ENCODE peak calls at places on chromosome 3, in five cellular contexts. One of them, this sample, is unnamed.

GRCh38 chr3:169390310-169390731 is 273.2 kb downstream of the MECOM start:
- DNase-seq in NB4: no peak
- DNase-seq in body of pancreas: no peak
- DNase-seq in psoas muscle: no peak
- DNase-seq in neural progenitor cell: no peak
- DNase-seq in this sample: no peak

GRCh38 chr3:100893590-100893989 is 99.6 kb downstream of the ABI3BP start:
- DNase-seq in NB4: no peak
- DNase-seq in psoas muscle: no peak
- DNase-seq in neural progenitor cell: peak; percentile 62
- DNase-seq in body of pancreas: no peak
- DNase-seq in this sample: no peak

GRCh38 chr3:54691230-54691900 is 236.5 kb downstream of the LRTM1 start:
- DNase-seq in psoas muscle: no peak
- DNase-seq in body of pancreas: no peak
- DNase-seq in neural progenitor cell: no peak
- DNase-seq in NB4: no peak
- DNase-seq in this sample: no peak

GRCh38 chr3:1082024-1082633 is 10.7 kb upstream of the CNTN6 start:
- DNase-seq in body of pancreas: peak; percentile 61
- DNase-seq in neural progenitor cell: peak; percentile 77
- DNase-seq in psoas muscle: no peak
- DNase-seq in NB4: peak; percentile 46
- DNase-seq in this sample: no peak

GRCh38 chr3:80696280-80696679 is 928.5 kb upstream of the ROBO1 start:
- DNase-seq in body of pancreas: peak; percentile 50
- DNase-seq in NB4: no peak
- DNase-seq in psoas muscle: no peak
- DNase-seq in neural progenitor cell: no peak
- DNase-seq in this sample: no peak

GRCh38 chr3:55782806-55783205 is 295.7 kb upstream of the WNT5A start:
- DNase-seq in body of pancreas: no peak
- DNase-seq in psoas muscle: no peak
- DNase-seq in neural progenitor cell: no peak
- DNase-seq in NB4: no peak
- DNase-seq in this sample: no peak

GRCh38 chr3:187750041-187750512 is 4.8 kb upstream of the BCL6 start:
- DNase-seq in body of pancreas: peak; percentile 91
- DNase-seq in NB4: no peak
- DNase-seq in neural progenitor cell: peak; percentile 66
- DNase-seq in psoas muscle: peak; percentile 73
- DNase-seq in this sample: no peak

GRCh38 chr3:194983121-194983520 is 287.8 kb downstream of the XXYLT1 start:
- DNase-seq in neural progenitor cell: no peak
- DNase-seq in body of pancreas: no peak
- DNase-seq in NB4: no peak
- DNase-seq in psoas muscle: no peak
- DNase-seq in this sample: no peak

GRCh38 chr3:173659972-173660371 is 262.4 kb downstream of the NLGN1 start:
- DNase-seq in body of pancreas: no peak
- DNase-seq in psoas muscle: no peak
- DNase-seq in NB4: no peak
- DNase-seq in neural progenitor cell: no peak
- DNase-seq in this sample: no peak

GRCh38 chr3:197811343-197811742 is 20.3 kb downstream of the LRCH3 start:
- DNase-seq in neural progenitor cell: no peak
- DNase-seq in NB4: peak; percentile 37
- DNase-seq in body of pancreas: no peak
- DNase-seq in psoas muscle: no peak
- DNase-seq in this sample: peak; percentile 44

GRCh38 chr3:146470424-146470990 is 1.1 kb upstream of the PLSCR2 start:
- DNase-seq in body of pancreas: no peak
- DNase-seq in neural progenitor cell: no peak
- DNase-seq in psoas muscle: no peak
- DNase-seq in NB4: no peak
- DNase-seq in this sample: no peak

GRCh38 chr3:146469206-146470017 is at the start of gene PLSCR2:
- DNase-seq in body of pancreas: peak; percentile 89
- DNase-seq in neural progenitor cell: peak; percentile 27
- DNase-seq in psoas muscle: peak; percentile 76
- DNase-seq in NB4: no peak
- DNase-seq in this sample: peak; percentile 8

GRCh38 chr3:146466596-146466995 is 2.8 kb downstream of the PLSCR2 start:
- DNase-seq in neural progenitor cell: no peak
- DNase-seq in body of pancreas: no peak
- DNase-seq in psoas muscle: no peak
- DNase-seq in NB4: no peak
- DNase-seq in this sample: no peak

GRCh38 chr3:146465713-146466465 is 3.5 kb downstream of the PLSCR2 start:
- DNase-seq in NB4: no peak
- DNase-seq in neural progenitor cell: no peak
- DNase-seq in body of pancreas: no peak
- DNase-seq in psoas muscle: no peak
- DNase-seq in this sample: no peak

DNA sequence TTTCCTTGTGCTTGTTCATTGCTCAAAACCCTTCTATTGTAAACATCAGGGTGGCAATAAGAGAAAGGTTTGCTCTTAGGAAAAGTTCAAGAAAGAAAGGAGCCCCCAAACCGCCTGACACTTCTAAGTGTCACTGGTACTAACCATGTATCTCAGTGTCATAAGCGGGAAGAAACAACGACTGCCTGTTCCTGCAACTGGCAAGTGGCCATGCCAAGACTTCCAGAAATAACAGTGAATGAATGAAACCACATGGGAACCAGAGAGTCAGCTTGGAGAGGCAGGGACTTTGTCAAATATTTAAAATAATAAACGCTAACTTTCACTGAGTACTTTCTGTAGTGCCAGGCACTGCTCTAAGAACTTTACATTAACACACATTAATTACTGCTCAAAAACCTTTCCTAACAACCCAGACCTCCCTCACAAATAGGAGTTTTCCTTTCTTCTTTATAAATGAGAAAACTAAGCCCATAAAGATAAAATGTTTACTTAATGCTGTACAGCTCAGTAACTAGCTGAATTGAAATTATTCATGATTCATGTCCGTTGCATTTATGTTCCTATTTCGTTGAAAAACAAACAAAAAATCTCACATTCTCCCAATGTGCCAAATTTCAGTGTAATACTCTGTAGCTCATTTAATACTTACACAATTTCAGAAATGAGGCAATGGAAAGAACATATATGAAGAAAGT is 978 bp downstream of the PLSCR2 start:
- DNase-seq in neural progenitor cell: no peak
- DNase-seq in body of pancreas: peak; percentile 31
- DNase-seq in NB4: no peak
- DNase-seq in psoas muscle: no peak
- DNase-seq in this sample: no peak
- H3K4me3 ChIP-seq in neural progenitor cell: no peak overlapping the region
- H3K4me3 ChIP-seq in body of pancreas: no peak overlapping the region
- H3K4me3 ChIP-seq in NB4: no peak overlapping the region
- H3K4me3 ChIP-seq in psoas muscle: no peak overlapping the region
- H3K4me3 ChIP-seq in this sample: peak overlapping the region; percentile 82

GRCh38 chr3:177483182-177483967 is 286.1 kb upstream of the TBL1XR1 start:
- DNase-seq in psoas muscle: no peak
- DNase-seq in NB4: no peak
- DNase-seq in body of pancreas: peak; percentile 21
- DNase-seq in neural progenitor cell: peak; percentile 49
- DNase-seq in this sample: no peak
- TF ChIP-seq CTCF in psoas muscle: peak; percentile 8
- TF ChIP-seq CTCF in NB4: no peak
- TF ChIP-seq CTCF in body of pancreas: peak; percentile 24
- TF ChIP-seq CTCF in neural progenitor cell: peak; percentile 45
- TF ChIP-seq CTCF in this sample: no peak

GRCh38 chr3:9780451-9780797 is 10.7 kb upstream of the CAMK1 start:
- DNase-seq in NB4: no peak
- DNase-seq in body of pancreas: no peak
- DNase-seq in psoas muscle: no peak
- DNase-seq in neural progenitor cell: no peak
- DNase-seq in this sample: no peak
- H3K4me3 ChIP-seq in NB4: peak overlapping the region; percentile 33
- H3K4me3 ChIP-seq in body of pancreas: no peak overlapping the region
- H3K4me3 ChIP-seq in psoas muscle: no peak overlapping the region
- H3K4me3 ChIP-seq in neural progenitor cell: no peak overlapping the region
- H3K4me3 ChIP-seq in this sample: no peak overlapping the region

DNA sequence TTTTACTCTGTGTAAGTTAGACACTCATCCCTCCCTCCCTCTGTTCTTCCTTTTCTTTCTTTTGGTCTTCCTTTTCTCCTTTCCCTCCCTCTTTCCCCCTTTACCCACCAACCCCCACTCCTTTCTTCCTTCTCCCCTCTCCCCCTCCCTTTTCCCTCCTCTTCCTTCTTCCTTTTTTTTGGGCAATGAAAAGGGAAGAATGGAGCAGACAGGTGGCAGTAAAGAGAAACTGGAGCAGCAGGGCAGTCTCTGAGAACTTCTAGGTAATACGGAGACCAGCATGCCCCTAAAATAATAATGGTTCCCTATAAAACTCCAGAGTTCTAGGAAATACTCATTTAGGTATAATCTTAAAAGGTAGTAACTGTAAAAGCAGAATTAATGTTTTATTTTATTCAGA is 11.4 kb upstream of the GPR171 start:
- DNase-seq in NB4: no peak
- DNase-seq in body of pancreas: no peak
- DNase-seq in neural progenitor cell: peak; percentile 12
- DNase-seq in psoas muscle: no peak
- DNase-seq in this sample: no peak
- TF ChIP-seq CTCF in NB4: no peak
- TF ChIP-seq CTCF in body of pancreas: no peak
- TF ChIP-seq CTCF in neural progenitor cell: peak; percentile 33
- TF ChIP-seq CTCF in psoas muscle: no peak
- TF ChIP-seq CTCF in this sample: no peak

GRCh38 chr3:30492581-30493192 is 113.7 kb upstream of the TGFBR2 start:
- DNase-seq in neural progenitor cell: no peak
- DNase-seq in body of pancreas: no peak
- DNase-seq in psoas muscle: no peak
- DNase-seq in NB4: no peak
- DNase-seq in this sample: no peak
- H3K4me3 ChIP-seq in neural progenitor cell: no peak overlapping the region
- H3K4me3 ChIP-seq in body of pancreas: no peak overlapping the region
- H3K4me3 ChIP-seq in psoas muscle: no peak overlapping the region
- H3K4me3 ChIP-seq in NB4: no peak overlapping the region
- H3K4me3 ChIP-seq in this sample: no peak overlapping the region

DNA sequence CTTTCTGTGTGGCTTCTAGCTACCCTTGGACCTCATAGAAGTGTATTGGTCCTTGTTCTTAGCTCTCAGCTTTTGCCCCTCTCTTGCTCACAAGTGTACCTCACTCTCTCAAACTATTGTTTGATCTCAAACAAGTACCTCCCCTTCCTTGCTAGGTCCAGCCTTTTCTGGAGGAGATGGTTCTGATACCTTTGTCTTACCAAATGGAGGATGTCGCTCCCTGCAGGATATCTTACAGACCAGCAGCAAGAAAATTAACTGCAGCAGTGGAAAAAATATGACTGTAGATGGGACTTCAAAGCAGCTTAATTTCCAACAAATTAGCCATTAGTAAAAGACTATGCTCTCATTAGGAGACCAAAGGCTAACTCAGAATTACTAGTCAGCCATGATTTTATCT is 388.1 kb upstream of the ROBO2 start:
- DNase-seq in body of pancreas: no peak
- DNase-seq in neural progenitor cell: peak; percentile 14
- DNase-seq in NB4: peak; percentile 3
- DNase-seq in psoas muscle: no peak
- DNase-seq in this sample: no peak
- TF ChIP-seq CTCF in body of pancreas: no peak
- TF ChIP-seq CTCF in neural progenitor cell: no peak
- TF ChIP-seq CTCF in NB4: no peak
- TF ChIP-seq CTCF in psoas muscle: no peak
- TF ChIP-seq CTCF in this sample: no peak

DNA sequence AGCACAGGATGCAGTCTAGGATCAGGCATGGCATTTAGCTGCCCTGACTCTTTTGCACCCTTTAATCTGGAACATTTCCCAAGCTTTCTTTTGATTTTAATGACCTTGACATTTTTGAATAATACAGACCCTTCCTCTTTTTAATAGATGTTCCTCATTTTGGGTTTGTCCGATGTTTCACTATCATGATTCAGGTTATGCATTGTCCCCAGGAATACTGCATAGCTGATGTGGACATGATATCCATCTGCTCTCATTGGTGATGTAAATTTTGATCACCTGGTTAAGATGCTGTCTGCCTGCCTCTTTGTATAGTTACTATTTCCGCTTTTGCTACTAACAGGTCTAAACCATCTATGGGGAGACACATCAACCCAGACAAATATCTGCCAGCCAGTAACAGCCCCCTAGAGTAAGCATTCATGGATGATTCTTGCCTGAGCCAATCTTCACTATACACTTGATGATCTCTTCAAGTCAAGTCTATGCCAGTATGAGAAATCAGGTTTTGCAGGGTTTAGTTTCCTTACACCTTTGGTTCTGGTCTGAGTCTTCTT is 50.6 kb upstream of the ULK4 start:
- DNase-seq in body of pancreas: no peak
- DNase-seq in psoas muscle: no peak
- DNase-seq in neural progenitor cell: no peak
- DNase-seq in NB4: no peak
- DNase-seq in this sample: no peak
- H3K4me3 ChIP-seq in body of pancreas: no peak overlapping the region
- H3K4me3 ChIP-seq in psoas muscle: peak overlapping the region; percentile 95
- H3K4me3 ChIP-seq in neural progenitor cell: peak overlapping the region; percentile 86
- H3K4me3 ChIP-seq in NB4: peak overlapping the region; percentile 72
- H3K4me3 ChIP-seq in this sample: peak overlapping the region; percentile 94

DNA sequence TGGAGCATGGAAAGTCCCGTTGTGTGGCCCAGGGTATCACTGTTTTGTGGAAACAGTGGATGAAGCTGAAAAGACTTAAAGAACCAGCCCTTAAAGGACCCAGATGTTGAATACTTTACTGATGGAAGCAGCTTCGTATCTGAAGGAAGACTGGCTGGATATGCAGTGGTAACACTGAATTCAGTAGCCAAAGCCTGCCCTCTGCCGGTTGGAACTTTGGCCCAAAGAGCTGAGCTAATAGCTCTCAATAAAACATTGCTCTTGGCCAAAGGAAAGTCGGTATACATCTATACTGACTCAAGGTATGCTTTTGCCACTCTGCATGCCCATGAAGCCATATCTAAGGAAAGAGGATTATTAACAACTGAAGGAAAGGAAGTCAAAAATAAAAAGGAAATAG is 885.4 kb downstream of the PDCD6IP start:
- DNase-seq in neural progenitor cell: peak; percentile 79
- DNase-seq in psoas muscle: peak; percentile 59
- DNase-seq in body of pancreas: peak; percentile 50
- DNase-seq in NB4: peak; percentile 57
- DNase-seq in this sample: no peak
- TF ChIP-seq CTCF in neural progenitor cell: peak; percentile 77
- TF ChIP-seq CTCF in psoas muscle: peak; percentile 41
- TF ChIP-seq CTCF in body of pancreas: peak; percentile 57
- TF ChIP-seq CTCF in NB4: peak; percentile 50
- TF ChIP-seq CTCF in this sample: peak; percentile 64

GRCh38 chr3:133885241-133885711 is 10.4 kb downstream of the RAB6B start:
- DNase-seq in body of pancreas: no peak
- DNase-seq in NB4: no peak
- DNase-seq in neural progenitor cell: no peak
- DNase-seq in psoas muscle: no peak
- DNase-seq in this sample: no peak

GRCh38 chr3:133887951-133888703 is 7.6 kb downstream of the RAB6B start:
- DNase-seq in neural progenitor cell: no peak
- DNase-seq in psoas muscle: no peak
- DNase-seq in NB4: peak; percentile 91
- DNase-seq in body of pancreas: no peak
- DNase-seq in this sample: no peak

GRCh38 chr3:133886031-133886722 is 9.5 kb downstream of the RAB6B start:
- DNase-seq in neural progenitor cell: no peak
- DNase-seq in body of pancreas: no peak
- DNase-seq in NB4: no peak
- DNase-seq in psoas muscle: no peak
- DNase-seq in this sample: no peak

GRCh38 chr3:133888739-133889340 is 6.8 kb downstream of the RAB6B start:
- DNase-seq in NB4: no peak
- DNase-seq in body of pancreas: no peak
- DNase-seq in neural progenitor cell: no peak
- DNase-seq in psoas muscle: no peak
- DNase-seq in this sample: no peak

GRCh38 chr3:133887075-133887950 is 8.4 kb downstream of the RAB6B start:
- DNase-seq in body of pancreas: no peak
- DNase-seq in psoas muscle: no peak
- DNase-seq in NB4: no peak
- DNase-seq in neural progenitor cell: no peak
- DNase-seq in this sample: no peak
- H3K4me3 ChIP-seq in body of pancreas: no peak overlapping the region
- H3K4me3 ChIP-seq in psoas muscle: no peak overlapping the region
- H3K4me3 ChIP-seq in NB4: no peak overlapping the region
- H3K4me3 ChIP-seq in neural progenitor cell: no peak overlapping the region
- H3K4me3 ChIP-seq in this sample: no peak overlapping the region

This sample was measured in thoracic aorta.